ENCODE peak calls at places on chromosomes 5 and 9, in eight cellular contexts. Q is dorsolateral prefrontal cortex; S is fibroblast of lung; M is CD4-positive, alpha-beta T cell; I is A549; U is progenitor cell of endocrine pancreas; H is spleen; R is osteocyte. W is an unnamed sample.

GRCh38 chr9:87290241-87290700 is 207.4 kb upstream of the DAPK1 start:
- DNase-seq in Q (no peak), S (peak), M (no peak), I (no peak), U (no peak), H (no peak), R (no peak), W (peak)

GRCh38 chr5:151238303-151238741 is 14.4 kb upstream of the CCDC69 start:
- DNase-seq in Q (no peak), S (no peak), M (no peak), I (no peak), U (no peak), H (peak), R (no peak), W (no peak)

GRCh38 chr9:109856785-109857184 is 76.8 kb downstream of the PALM2AKAP2 start:
- DNase-seq in Q (peak), S (peak), M (no peak), I (no peak), U (no peak), H (no peak), R (no peak), W (no peak)

GRCh38 chr9:15570769-15571168 is 17.9 kb downstream of the CCDC171 start:
- DNase-seq in Q (no peak), S (no peak), M (no peak), I (no peak), U (no peak), H (no peak), R (no peak), W (no peak)

GRCh38 chr5:7394889-7395431 is 978 bp upstream of the ADCY2 start:
- DNase-seq in Q (no peak), S (no peak), M (no peak), I (no peak), U (peak), H (no peak), R (no peak), W (no peak)

GRCh38 chr9:89454498-89455355 is 43.2 kb downstream of the SEMA4D start:
- DNase-seq in Q (no peak), S (no peak), M (peak), I (no peak), U (no peak), H (peak), R (no peak), W (no peak)

GRCh38 chr9:121246821-121247511 is 21.0 kb upstream of the GSN start:
- DNase-seq in Q (no peak), S (peak), M (no peak), I (no peak), U (no peak), H (no peak), R (no peak), W (peak)

GRCh38 chr5:5278815-5279381 is 138.8 kb downstream of the ADAMTS16 start:
- DNase-seq in Q (no peak), S (no peak), M (no peak), I (no peak), U (no peak), H (no peak), R (no peak), W (no peak)

GRCh38 chr5:5884593-5884992 is 462.1 kb downstream of the ICE1 start:
- DNase-seq in Q (no peak), S (no peak), M (no peak), I (no peak), U (no peak), H (no peak), R (peak), W (no peak)

GRCh38 chr9:133148351-133149129 is 15.2 kb downstream of the GBGT1 start:
- DNase-seq in Q (peak), S (peak), M (peak), I (peak), U (no peak), H (peak), R (no peak), W (peak)

GRCh38 chr9:133151601-133152525 is 11.9 kb downstream of the GBGT1 start:
- DNase-seq in Q (no peak), S (no peak), M (no peak), I (no peak), U (no peak), H (no peak), R (peak), W (no peak)

GRCh38 chr9:133147412-133148271 is 16.1 kb downstream of the GBGT1 start:
- DNase-seq in Q (peak), S (peak), M (peak), I (peak), U (peak), H (peak), R (peak), W (peak)

GRCh38 chr9:133151041-133151440 is 12.7 kb downstream of the GBGT1 start:
- DNase-seq in Q (no peak), S (no peak), M (no peak), I (no peak), U (no peak), H (no peak), R (no peak), W (no peak)

DNA sequence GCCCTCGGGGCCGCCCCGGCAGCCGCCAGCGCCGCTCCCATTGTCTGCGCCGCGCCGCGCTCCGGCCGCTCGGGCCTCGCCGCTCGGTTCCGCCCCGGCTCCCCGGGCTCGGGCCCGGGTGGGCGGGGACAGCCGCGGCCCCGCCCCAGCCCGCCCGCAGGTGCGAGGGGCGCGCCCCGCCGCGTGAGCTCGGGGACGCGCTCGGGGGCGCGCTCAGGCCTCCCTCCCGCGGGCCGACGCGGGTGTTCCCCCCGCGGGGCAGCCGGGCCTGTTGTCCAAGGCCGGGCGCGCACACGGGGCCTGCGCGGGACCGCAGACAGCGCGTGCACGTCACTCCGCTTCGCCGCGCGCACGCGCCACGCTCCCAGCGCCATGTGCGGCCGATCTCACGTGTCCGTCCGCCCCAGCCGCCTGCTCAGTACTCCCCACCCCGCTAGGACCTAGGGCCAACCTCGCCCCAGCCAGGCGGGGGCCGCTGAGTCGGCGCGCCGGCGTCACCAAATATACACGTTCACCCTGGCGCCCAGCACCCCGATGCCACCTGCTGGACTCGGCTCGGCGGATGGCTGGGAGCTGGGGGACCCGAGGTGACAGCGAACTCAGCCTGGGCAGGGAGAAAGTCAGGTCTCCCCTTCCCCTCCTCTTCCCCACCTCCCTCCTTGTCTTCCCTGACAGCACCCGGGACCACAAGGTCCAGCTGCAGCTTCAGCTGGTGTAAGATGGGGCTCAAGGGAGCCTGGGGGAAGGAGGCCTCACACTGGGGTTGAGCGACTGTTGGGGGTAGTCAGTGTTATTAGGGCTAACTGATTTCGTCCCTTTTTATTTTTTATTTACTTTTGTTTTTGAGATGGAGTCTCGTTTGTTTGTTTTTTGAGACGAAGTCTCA is 14.3 kb downstream of the GBGT1 start:
- DNase-seq in Q (peak), S (peak), M (peak), I (peak), U (peak), H (peak), R (peak), W (peak)
- TF ChIP-seq CTCF in Q (peak), S (no peak), M (peak), I (peak), U (peak), H (peak), R (peak), W (peak)

DNA sequence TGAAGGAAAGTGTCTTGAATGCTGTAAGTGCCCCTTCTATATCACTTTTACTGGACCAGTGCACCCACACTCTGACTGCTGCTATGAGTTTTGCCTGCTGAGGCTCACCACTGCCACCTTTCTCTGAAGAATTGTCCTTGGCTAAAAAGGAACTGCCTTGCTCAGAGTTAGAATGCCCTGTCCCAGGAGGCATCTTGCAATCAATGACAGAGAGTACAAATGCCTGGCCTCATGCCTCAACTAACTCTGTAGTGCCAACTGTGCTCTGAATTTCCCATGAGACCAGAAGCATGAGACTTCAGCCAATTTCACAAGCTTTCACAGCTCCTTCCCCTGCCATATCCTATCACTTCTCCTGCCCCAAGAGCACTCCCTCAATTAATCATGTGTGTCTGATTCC is 569.7 kb downstream of the ZNF608 start:
- DNase-seq in Q (no peak), S (no peak), M (no peak), I (no peak), U (no peak), H (no peak), R (no peak), W (peak)
- TF ChIP-seq CTCF in Q (no peak), S (no peak), M (no peak), I (no peak), U (no peak), H (no peak), R (peak), W (no peak)

DNA sequence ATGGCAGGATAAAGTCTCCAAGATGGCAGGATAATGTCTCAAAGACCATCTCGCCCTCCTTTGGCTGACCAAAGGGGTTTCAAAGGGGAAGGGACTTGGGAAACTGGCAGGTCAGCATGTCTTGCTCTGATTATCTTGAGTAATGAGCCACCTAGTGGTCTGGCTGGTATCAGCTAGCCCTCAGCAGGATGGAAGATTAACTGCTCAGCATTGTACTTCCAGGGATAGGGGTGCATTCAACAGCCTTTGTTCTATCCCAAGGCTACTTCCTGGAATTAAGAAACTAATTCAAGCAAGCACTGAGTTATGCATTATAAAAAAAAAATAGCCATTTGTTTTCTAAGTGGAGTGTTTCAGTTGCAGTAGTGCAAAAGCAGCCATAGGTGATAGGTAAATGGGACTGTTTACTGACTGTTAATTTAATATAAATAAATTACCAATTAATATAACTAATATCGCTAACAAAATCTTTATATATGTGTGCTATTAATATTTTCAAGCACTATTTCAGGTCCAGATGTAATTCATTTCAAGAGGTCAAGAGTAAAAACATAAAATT is 555.5 kb downstream of the CDH9 start:
- DNase-seq in Q (no peak), S (peak), M (no peak), I (peak), U (peak), H (no peak), R (no peak), W (peak)
- TF ChIP-seq CTCF in Q (peak), S (no peak), M (no peak), I (peak), U (peak), H (no peak), R (peak), W (peak)

GRCh38 chr5:43020294-43020711 is 19.8 kb downstream of the ANXA2R start:
- DNase-seq in Q (no peak), S (peak), M (no peak), I (no peak), U (no peak), H (peak), R (no peak), W (no peak)
- TF ChIP-seq CTCF in Q (no peak), S (no peak), M (peak), I (no peak), U (peak), H (no peak), R (no peak), W (no peak)

DNA sequence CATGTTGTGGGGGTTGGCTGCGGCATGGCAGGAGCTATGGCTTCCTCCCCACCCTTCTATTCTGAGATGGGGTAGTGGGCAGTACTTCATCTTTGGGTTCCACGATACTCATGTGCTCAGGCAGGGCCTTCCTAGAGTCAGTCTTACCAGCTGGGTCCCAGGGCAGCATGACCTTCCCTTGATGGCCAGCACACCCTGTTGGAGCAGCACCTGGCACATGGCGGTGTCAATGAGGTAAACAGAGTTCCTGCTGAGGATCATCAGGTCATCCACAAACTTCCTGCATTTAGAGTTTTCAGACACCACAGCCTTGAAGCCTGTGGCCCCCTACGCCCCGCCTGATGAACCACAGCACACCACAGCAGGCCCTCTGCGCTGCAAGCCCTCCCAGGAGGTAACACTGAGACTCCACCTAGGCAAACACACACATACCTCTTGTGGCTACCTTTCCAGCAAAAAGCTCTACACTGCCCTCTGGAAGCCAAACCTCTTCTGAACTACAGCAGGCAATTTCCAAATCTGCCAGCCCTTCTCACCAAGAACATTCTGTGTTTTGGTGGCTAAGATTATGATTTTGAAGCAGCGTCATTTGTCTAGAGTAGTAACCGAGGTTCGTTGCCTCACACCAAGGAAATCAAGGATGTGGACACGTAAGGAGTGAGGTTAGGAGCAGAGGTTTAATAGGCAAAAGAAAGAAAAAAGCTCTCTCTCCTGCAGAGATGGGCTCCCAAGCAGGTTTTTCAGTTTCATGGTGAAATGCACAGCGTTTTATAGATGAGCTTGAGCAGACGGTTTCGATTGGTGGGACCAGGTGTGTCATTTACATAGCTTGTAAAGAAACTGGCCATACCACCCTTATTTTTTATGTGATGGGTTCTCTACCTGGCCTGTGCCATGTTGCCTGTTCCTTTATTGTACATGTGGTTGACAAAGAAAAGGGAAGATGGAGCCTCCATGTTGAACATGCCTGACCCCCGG is 20.3 kb upstream of the TMEM174 start:
- DNase-seq in Q (no peak), S (no peak), M (no peak), I (no peak), U (no peak), H (no peak), R (no peak), W (no peak)
- TF ChIP-seq CTCF in Q (no peak), S (no peak), M (no peak), I (no peak), U (peak), H (no peak), R (peak), W (no peak)

DNA sequence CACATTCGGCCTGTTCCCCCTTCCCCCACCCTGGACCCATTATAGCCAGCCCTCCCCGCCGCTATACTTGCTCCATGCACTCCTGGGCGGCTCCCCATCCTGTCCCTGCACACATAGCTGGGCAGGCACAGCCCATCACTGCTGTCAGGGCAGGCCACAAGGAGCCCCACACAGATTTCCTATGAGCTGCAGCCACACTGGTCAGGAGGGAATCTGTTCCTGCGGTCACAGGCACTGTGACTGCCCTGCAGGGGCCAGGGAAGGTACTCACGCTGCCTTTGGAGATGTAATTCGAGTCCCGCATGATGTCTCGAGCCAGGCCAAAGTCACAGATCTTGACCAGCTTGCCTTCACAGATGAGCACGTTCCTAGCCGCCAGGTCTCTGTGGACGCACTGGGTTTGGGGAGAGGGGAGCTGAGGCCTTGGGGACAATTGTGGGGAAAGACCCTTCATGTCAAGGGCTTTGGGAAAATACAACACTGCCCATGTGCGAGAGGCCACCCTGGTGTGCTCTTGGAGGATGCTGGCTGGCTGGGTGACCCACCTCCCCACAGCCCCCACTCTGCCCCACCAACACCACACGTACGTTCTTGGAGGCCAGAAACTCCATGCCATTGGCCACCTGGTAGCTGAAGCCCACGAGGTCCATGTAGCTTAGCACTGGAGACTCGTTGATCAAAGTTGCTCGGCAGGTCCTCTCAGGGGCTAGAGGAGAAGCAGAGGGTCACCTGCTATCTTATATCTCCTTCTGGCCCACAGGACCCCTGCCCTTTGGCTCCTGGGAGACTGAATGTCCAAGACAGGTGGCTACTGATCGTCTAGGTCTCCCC is 34.5 kb upstream of the CSF1R start:
- DNase-seq in Q (no peak), S (no peak), M (no peak), I (no peak), U (no peak), H (no peak), R (no peak), W (no peak)
- TF ChIP-seq CTCF in Q (no peak), S (no peak), M (no peak), I (no peak), U (no peak), H (no peak), R (no peak), W (no peak)

DNA sequence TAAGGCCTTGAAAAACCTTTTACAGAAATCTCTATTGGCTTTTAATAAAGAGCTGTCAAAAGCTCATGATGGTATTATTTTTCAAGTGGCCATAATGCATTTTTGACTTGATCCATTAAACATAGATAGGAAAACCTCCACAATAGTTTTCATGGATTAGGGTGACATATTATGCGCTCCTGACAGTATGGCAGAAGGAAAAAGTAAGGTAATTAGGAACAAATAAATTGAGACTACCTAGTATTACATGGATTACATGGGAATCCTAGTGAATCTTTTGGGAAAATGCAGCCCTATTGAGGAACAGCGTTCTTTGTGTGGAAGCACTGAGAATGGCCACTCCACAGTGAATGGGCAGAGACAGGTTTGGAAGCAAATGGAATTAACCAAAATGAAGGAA is 171.2 kb downstream of the TRPM3 start:
- DNase-seq in Q (no peak), S (no peak), M (no peak), I (no peak), U (no peak), H (no peak), R (no peak), W (no peak)
- TF ChIP-seq CTCF in Q (no peak), S (no peak), M (no peak), I (no peak), U (no peak), H (no peak), R (no peak), W (no peak)

W was measured in MCF 10A.